ENCODE peak calls at places on chromosomes 13 and 19, in ten cellular contexts. Z is NCI-H2107; N is HuH-7.5; V is omental fat pad; K is stomach; X is Calu3; H is activated T-cell treated with anti-CD3 and anti-CD28 coated beads, Interleukin-2, amount 50 U/mL, for 72 hours; T is SW 1271; M is activated CD4-positive, alpha-beta T cell treated with anti-CD3 and anti-CD28 coated beads, Interleukin-2, amount 50 U/mL, for 1 hour; F is effector memory CD4-positive, alpha-beta T cell. Q is an unnamed sample.

GRCh38 chr19:14886032-14886431 is at the start of gene OR7A17:
- DNase-seq in Z (no peak), N (no peak), V (no peak), K (no peak), X (no peak), H (no peak), T (no peak), M (no peak), F (no peak), Q (no peak)

GRCh38 chr13:49806126-49806536 is 13.6 kb upstream of the KPNA3 start:
- DNase-seq in Z (no peak), N (no peak), V (no peak), K (no peak), X (no peak), H (no peak), T (no peak), M (no peak), F (no peak), Q (no peak)

GRCh38 chr19:3404324-3405260 is 38.2 kb downstream of the NFIC start:
- DNase-seq in Z (no peak), N (no peak), V (peak; percentile 49), K (peak; percentile 88), X (no peak), H (no peak), T (no peak), M (no peak), F (no peak), Q (no peak)

GRCh38 chr13:66835040-66835628 is 395.0 kb downstream of the PCDH9 start:
- DNase-seq in Z (peak; percentile 8), N (peak; percentile 51), V (peak; percentile 57), K (peak; percentile 38), X (peak; percentile 2), H (no peak), T (no peak), M (no peak), F (no peak), Q (no peak)

GRCh38 chr13:105530468-105530867 is 1005.0 kb downstream of the EFNB2 start:
- DNase-seq in Z (no peak), N (no peak), V (no peak), K (no peak), X (no peak), H (no peak), T (no peak), M (no peak), F (no peak), Q (no peak)

GRCh38 chr13:31328549-31329229 is 128.9 kb downstream of the B3GLCT start:
- DNase-seq in Z (no peak), N (no peak), V (no peak), K (no peak), X (no peak), H (no peak), T (no peak), M (no peak), F (no peak), Q (no peak)

GRCh38 chr19:10567696-10568443 is 909 bp downstream of the CDKN2D start:
- DNase-seq in Z (no peak), N (no peak), V (no peak), K (no peak), X (no peak), H (peak; percentile 24), T (no peak), M (no peak), F (peak; percentile 17), Q (no peak)

GRCh38 chr13:113623491-113624234 is 34.3 kb downstream of the ATP4B start:
- DNase-seq in Z (no peak), N (no peak), V (no peak), K (no peak), X (no peak), H (no peak), T (no peak), M (no peak), F (no peak), Q (no peak)

GRCh38 chr13:114067886-114068722 is 64.3 kb downstream of the RASA3 start:
- DNase-seq in Z (no peak), N (no peak), V (no peak), K (no peak), X (no peak), H (peak; percentile 45), T (no peak), M (peak; percentile 42), F (no peak), Q (no peak)

GRCh38 chr19:42064432-42064831 is 5.6 kb downstream of the GRIK5 start:
- DNase-seq in Z (no peak), N (no peak), V (no peak), K (no peak), X (no peak), H (no peak), T (no peak), M (no peak), F (no peak), Q (no peak)

GRCh38 chr19:3159565-3159964 is 19.0 kb upstream of the S1PR4 start:
- DNase-seq in Z (no peak), N (no peak), V (no peak), K (no peak), X (no peak), H (no peak), T (no peak), M (no peak), F (no peak), Q (no peak)

GRCh38 chr13:86725105-86725504 is 925.9 kb upstream of the SLITRK6 start:
- DNase-seq in Z (no peak), N (no peak), V (no peak), K (no peak), X (no peak), H (no peak), T (no peak), M (no peak), F (no peak), Q (no peak)

GRCh38 chr13:92122454-92122853 is 724.0 kb downstream of the GPC5 start:
- DNase-seq in Z (no peak), N (no peak), V (no peak), K (no peak), X (no peak), H (no peak), T (no peak), M (no peak), F (no peak), Q (no peak)

GRCh38 chr13:52850396-52851152 is 2.1 kb upstream of the PCDH8 start:
- DNase-seq in Z (peak; percentile 37), N (peak; percentile 83), V (no peak), K (peak; percentile 63), X (peak; percentile 73), H (peak; percentile 62), T (no peak), M (no peak), F (no peak), Q (no peak)

GRCh38 chr19:50570997-50571396 is 2.8 kb upstream of the LRRC4B start:
- DNase-seq in Z (no peak), N (no peak), V (no peak), K (no peak), X (no peak), H (no peak), T (no peak), M (no peak), F (no peak), Q (no peak)

GRCh38 chr19:16608290-16608704 is 19.7 kb downstream of the MED26 start:
- DNase-seq in Z (no peak), N (no peak), V (no peak), K (no peak), X (no peak), H (peak; percentile 37), T (no peak), M (no peak), F (no peak), Q (no peak)

GRCh38 chr19:6678690-6679109 is 8.7 kb upstream of the TNFSF14 start:
- DNase-seq in Z (no peak), N (no peak), V (no peak), K (no peak), X (no peak), H (peak; percentile 87), T (no peak), M (no peak), F (no peak), Q (no peak)

GRCh38 chr13:77714119-77714755 is 16.8 kb downstream of the SLAIN1 start:
- DNase-seq in Z (no peak), N (no peak), V (no peak), K (no peak), X (no peak), H (peak; percentile 23), T (no peak), M (no peak), F (no peak), Q (no peak)

GRCh38 chr13:106530209-106530906 is 5.1 kb downstream of the EFNB2 start:
- DNase-seq in Z (no peak), N (no peak), V (no peak), K (no peak), X (no peak), H (no peak), T (no peak), M (no peak), F (no peak), Q (no peak)

GRCh38 chr19:23437901-23438300 is 42.6 kb upstream of the ZNF91 start:
- DNase-seq in Z (no peak), N (no peak), V (no peak), K (no peak), X (no peak), H (no peak), T (no peak), M (no peak), F (no peak), Q (no peak)

GRCh38 chr19:17281391-17282304 is at the start of gene ANKLE1:
- DNase-seq in Z (no peak), N (peak; percentile 53), V (no peak), K (peak; percentile 32), X (no peak), H (peak; percentile 59), T (no peak), M (peak; percentile 35), F (no peak), Q (no peak)

GRCh38 chr19:45469835-45470146 is 2.0 kb downstream of the FOSB start:
- DNase-seq in Z (peak; percentile 20), N (peak; percentile 93), V (no peak), K (peak; percentile 91), X (no peak), H (no peak), T (peak; percentile 28), M (no peak), F (no peak), Q (no peak)

GRCh38 chr13:95714142-95714832 is 37.3 kb downstream of the DNAJC3 start:
- DNase-seq in Z (no peak), N (no peak), V (no peak), K (no peak), X (no peak), H (no peak), T (no peak), M (no peak), F (no peak), Q (peak; percentile 58)

GRCh38 chr13:36965767-36966166 is 33.4 kb downstream of the ALG5 start:
- DNase-seq in Z (no peak), N (no peak), V (no peak), K (no peak), X (peak; percentile 43), H (no peak), T (peak; percentile 51), M (no peak), F (no peak), Q (no peak)

GRCh38 chr19:29623726-29624488 is 17.8 kb downstream of the POP4 start:
- DNase-seq in Z (no peak), N (no peak), V (no peak), K (no peak), X (no peak), H (peak; percentile 81), T (no peak), M (no peak), F (no peak), Q (no peak)

GRCh38 chr13:30805603-30806011 is 70.3 kb downstream of the ALOX5AP start:
- DNase-seq in Z (no peak), N (no peak), V (no peak), K (no peak), X (peak; percentile 70), H (no peak), T (no peak), M (no peak), F (no peak), Q (no peak)

GRCh38 chr19:3129112-3129511 is 6.7 kb upstream of the GNA15 start:
- DNase-seq in Z (no peak), N (no peak), V (no peak), K (no peak), X (peak; percentile 24), H (no peak), T (no peak), M (no peak), F (no peak), Q (no peak)

GRCh38 chr19:38004505-38005223 is 97.7 kb downstream of the SIPA1L3 start:
- DNase-seq in Z (peak; percentile 61), N (no peak), V (peak; percentile 47), K (peak; percentile 55), X (peak; percentile 45), H (peak; percentile 21), T (no peak), M (no peak), F (no peak), Q (peak; percentile 58)

Q was measured in Panc1.